ENCODE peak calls at places on chromosomes 13 and 19, in four cellular contexts. F is spleen, V is IMR-90, K is tibial artery. C is an unnamed sample.

GRCh38 chr19:39408392-39409206 is 2.0 kb downstream of the ZFP36 start:
- DNase-seq in F (peak), V (peak), K (no peak), C (no peak)

GRCh38 chr13:93244918-93245280 is 18.3 kb downstream of the GPC6 start:
- DNase-seq in F (no peak), V (peak), K (no peak), C (no peak)

GRCh38 chr19:12789904-12790619 is 1.2 kb upstream of the JUNB start:
- DNase-seq in F (peak), V (peak), K (peak), C (peak)

GRCh38 chr13:62931901-62932883 is 1516.5 kb upstream of the PCDH20 start:
- DNase-seq in F (no peak), V (peak), K (no peak), C (no peak)

GRCh38 chr13:88895261-88895941 is 1224.2 kb downstream of the SLITRK5 start:
- DNase-seq in F (no peak), V (no peak), K (no peak), C (peak)

GRCh38 chr19:3515891-3516422 is 9.8 kb downstream of the FZR1 start:
- DNase-seq in F (no peak), V (peak), K (no peak), C (no peak)

GRCh38 chr19:11984986-11985385 is 20.1 kb downstream of the ZNF763 start:
- DNase-seq in F (no peak), V (no peak), K (no peak), C (no peak)

GRCh38 chr19:43479961-43480561 is 14.7 kb upstream of the LYPD3 start:
- DNase-seq in F (no peak), V (no peak), K (no peak), C (no peak)

GRCh38 chr19:15836345-15836594 is 20.8 kb upstream of the OR10H1 start:
- DNase-seq in F (no peak), V (peak), K (no peak), C (no peak)

GRCh38 chr19:46976845-46977320 is 42.8 kb upstream of the NPAS1 start:
- DNase-seq in F (peak), V (peak), K (peak), C (peak)

GRCh38 chr13:99256283-99256682 is 1.9 kb downstream of the GPR18 start:
- DNase-seq in F (no peak), V (no peak), K (no peak), C (no peak)

GRCh38 chr13:69198706-69199105 is 908.9 kb upstream of the ATXN8OS start:
- DNase-seq in F (no peak), V (no peak), K (no peak), C (no peak)

GRCh38 chr13:50030315-50030714 is 15.1 kb downstream of the KCNRG start:
- DNase-seq in F (no peak), V (peak), K (no peak), C (no peak)

GRCh38 chr13:94520001-94520400 is 40.5 kb upstream of the DCT start:
- DNase-seq in F (no peak), V (no peak), K (no peak), C (no peak)

GRCh38 chr13:73971481-73971880 is 162.7 kb downstream of the KLF12 start:
- DNase-seq in F (no peak), V (no peak), K (no peak), C (no peak)

GRCh38 chr13:73970413-73971055 is 163.7 kb downstream of the KLF12 start:
- DNase-seq in F (no peak), V (no peak), K (no peak), C (no peak)

GRCh38 chr13:73972503-73972902 is 161.7 kb downstream of the KLF12 start:
- DNase-seq in F (no peak), V (no peak), K (no peak), C (no peak)

GRCh38 chr13:73973156-73973555 is 161.0 kb downstream of the KLF12 start:
- DNase-seq in F (no peak), V (no peak), K (no peak), C (no peak)

DNA sequence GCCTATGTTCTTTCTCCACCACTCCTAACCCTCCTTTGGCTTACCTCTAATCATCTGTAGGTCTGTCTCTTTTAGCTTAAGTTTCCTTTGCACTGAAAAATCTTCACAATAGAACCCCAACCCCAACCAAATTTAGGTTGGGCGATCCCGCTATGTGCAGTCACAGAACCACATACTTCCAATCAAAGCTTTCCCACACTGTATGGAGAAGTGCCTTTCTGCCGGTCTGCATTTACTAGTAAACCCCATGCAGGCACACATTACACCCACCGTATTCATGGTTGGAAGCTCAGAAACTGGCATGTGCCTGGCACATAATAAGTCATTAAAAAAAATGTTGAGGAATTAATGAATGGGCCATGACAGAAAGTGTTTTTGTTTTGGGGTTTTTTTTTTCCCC is 158.4 kb downstream of the KLF12 start:
- DNase-seq in F (no peak), V (no peak), K (no peak), C (no peak)
- H3K27ac ChIP-seq in F (no peak), V (no peak), K (no peak), C (no peak)

GRCh38 chr13:46145950-46146349 is 36.0 kb downstream of the LCP1 start:
- DNase-seq in F (no peak), V (no peak), K (no peak), C (no peak)
- TF ChIP-seq CTCF in F (no peak), V (no peak), K (no peak), C (no peak)

GRCh38 chr13:54194233-54195024 is 1165.8 kb downstream of the OLFM4 start:
- DNase-seq in F (no peak), V (no peak), K (no peak), C (no peak)
- H3K27ac ChIP-seq in F (no peak), V (no peak), K (no peak), C (no peak)

DNA sequence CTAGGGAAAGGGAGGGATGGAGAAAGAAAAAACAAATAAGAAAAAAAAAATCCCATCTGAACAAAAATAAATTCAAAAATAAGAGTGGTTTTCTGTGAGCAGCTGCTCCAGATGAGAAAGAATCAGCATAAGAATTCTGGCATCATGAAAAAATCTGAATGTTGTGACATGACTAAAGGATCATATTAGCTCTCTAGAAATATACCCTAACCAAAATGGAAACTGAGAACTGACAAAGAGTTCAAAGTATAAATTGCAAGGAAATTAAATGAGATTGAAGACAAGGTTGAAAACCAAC is 579.0 kb downstream of the UQCRFS1 start:
- DNase-seq in F (no peak), V (no peak), K (no peak), C (no peak)
- TF ChIP-seq CTCF in F (no peak), V (no peak), K (no peak), C (no peak)

GRCh38 chr13:110301606-110302131 is 5.3 kb downstream of the COL4A1 start:
- DNase-seq in F (no peak), V (peak), K (no peak), C (no peak)
- H3K27ac ChIP-seq in F (peak), V (peak), K (peak), C (peak)

DNA sequence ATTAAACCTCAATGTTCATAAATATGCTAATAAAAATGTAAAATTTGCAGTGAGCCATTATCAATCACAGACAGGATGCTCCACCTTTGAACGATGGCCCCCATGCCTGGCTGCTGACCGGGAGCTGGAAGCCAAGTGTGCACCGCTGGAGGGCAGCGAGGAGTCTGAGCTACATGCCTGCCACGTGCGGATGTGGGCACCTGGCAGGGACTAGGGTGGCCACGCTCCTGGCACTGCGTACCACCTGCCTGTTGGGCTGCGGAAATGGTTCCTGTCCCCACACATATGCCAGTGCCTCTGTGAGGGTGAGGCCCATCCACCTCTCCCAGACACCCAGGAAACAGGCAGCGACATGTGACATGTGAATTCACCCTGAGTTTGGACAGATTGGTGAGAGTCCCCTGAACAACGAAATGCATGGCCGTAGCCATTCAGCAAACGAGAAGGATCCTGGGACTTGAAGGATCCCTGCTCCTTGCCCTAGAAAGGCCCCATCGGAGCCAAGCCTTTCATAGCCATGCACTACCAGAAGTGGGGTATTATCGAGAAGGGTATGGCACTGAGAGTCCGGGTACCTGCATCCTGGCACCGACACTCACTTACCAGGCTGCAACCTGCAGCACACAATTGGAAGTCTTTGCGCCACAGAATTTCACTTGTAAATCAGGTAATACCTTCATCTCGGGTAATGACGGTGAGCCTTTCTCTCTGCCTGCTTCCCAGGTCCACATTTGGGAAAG is 35.8 kb downstream of the TSHZ3 start:
- DNase-seq in F (no peak), V (no peak), K (no peak), C (no peak)
- TF ChIP-seq CTCF in F (no peak), V (no peak), K (no peak), C (no peak)

DNA sequence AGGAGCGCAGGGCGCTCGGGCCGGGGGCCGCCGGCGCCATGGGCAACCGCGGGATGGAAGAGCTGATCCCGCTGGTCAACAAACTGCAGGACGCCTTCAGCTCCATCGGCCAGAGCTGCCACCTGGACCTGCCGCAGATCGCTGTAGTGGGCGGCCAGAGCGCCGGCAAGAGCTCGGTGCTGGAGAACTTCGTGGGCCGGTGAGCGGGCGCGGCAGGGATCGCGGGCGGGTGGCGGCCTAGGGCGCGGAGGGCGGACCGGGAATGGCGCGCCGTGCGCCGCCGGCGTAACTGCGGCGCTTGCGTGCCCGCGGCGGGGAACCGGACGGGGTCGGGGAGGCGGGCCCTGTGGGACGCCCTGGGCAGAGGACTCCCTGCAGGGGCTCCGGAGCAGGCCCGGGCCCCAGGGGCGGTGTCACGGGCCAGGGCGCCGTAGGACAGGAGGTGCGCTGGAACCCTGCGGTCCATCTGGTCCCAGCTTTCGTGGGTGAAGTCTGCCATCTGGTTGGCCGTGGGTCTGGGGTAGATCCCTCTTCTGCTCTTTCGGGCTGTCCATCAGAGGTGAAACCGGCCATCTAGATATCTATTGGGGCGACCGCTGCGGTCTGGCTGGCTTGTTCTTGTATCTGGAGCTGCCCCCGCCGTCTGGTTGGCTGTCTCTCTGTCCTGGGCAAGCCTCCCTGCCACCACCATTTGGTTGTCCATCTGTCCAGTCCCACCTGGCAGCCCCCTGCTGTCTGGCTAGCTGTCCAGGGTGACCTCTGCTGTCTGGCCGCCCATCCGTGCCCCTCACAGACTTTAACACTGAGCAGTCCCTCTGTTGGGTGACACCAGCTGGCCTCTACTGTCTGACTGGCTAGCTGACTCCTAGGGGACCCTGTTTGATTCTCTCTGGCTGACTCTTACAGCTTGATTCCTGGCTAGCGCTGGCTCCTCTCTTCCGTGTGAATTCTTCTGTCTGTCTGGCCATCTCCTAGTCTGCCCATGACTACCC is 622 bp downstream of the DNM2 start:
- DNase-seq in F (peak), V (peak), K (peak), C (peak)
- H3K27ac ChIP-seq in F (peak), V (peak), K (peak), C (peak)

DNA sequence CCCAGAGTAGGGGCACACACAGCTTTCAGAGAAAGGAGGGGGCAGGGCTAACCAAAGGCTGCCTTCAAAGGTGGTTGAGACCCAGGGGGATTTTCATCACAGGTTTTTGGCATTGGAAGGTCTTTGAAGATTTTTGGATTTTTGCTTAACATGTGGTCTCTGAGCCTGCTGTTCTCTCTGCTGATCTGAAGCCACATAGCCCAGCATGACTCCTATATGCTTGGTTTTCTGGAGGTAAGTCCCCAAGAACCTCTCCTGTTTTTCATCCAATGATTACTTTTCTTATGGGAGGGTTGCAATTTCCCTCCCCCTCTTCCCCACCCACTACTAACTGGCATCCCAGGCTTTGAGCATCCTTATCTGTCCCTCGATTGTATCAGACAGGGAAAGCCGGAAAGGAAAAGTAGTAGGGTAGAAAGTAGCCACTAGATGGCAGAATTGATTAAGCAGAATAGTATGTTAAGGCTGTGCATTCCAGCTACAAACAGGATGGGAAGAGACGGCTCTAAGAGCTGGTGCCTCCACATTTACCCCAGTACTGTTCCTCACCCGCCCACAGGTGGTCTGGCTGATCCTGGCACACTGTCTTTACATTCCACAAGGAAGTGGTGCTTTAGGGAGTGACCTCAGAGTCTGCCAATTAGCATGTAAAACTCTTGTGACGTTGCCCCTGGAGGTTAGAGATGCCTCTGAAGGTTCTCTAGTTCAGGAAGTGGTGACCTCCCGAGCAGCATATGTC is 218.9 kb upstream of the EDNRB start:
- DNase-seq in F (no peak), V (peak), K (no peak), C (no peak)
- TF ChIP-seq CTCF in F (peak), V (peak), K (peak), C (peak)